ENCODE peak calls at places on chromosomes 7 and 10, in four cellular contexts. F, G, V and S are unnamed samples.

GRCh38 chr10:114551310-114551972 is 106.6 kb downstream of the ABLIM1 start:
- DNase-seq in G (no peak), V (peak), F (no peak), S (no peak)

GRCh38 chr10:50279489-50279888 is 28.2 kb upstream of the ASAH2 start:
- DNase-seq in V (no peak), G (no peak), F (no peak), S (no peak)

GRCh38 chr10:6774406-6774805 is 194.3 kb upstream of the PRKCQ start:
- DNase-seq in G (no peak), F (no peak), V (no peak), S (no peak)

GRCh38 chr7:159083698-159084068 is 61.0 kb downstream of the VIPR2 start:
- DNase-seq in G (no peak), V (no peak), F (no peak), S (no peak)

GRCh38 chr7:55558962-55559920 is 13.1 kb downstream of the VOPP1 start:
- DNase-seq in G (no peak), F (no peak), V (no peak), S (no peak)

GRCh38 chr10:14952851-14953451 is 945 bp downstream of the DCLRE1C start:
- DNase-seq in F (no peak), G (no peak), V (peak), S (peak)

GRCh38 chr7:132836746-132837145 is 245.1 kb downstream of the CHCHD3 start:
- DNase-seq in V (peak), G (no peak), F (peak), S (no peak)

GRCh38 chr7:116711790-116712189 is 39.8 kb downstream of the MET start:
- DNase-seq in V (no peak), F (no peak), G (no peak), S (no peak)

GRCh38 chr7:19080076-19080475 is 37.4 kb downstream of the TWIST1 start:
- DNase-seq in F (no peak), V (no peak), G (no peak), S (peak)

GRCh38 chr7:28409716-28410627 is 2.3 kb upstream of the CREB5 start:
- DNase-seq in V (peak), F (no peak), G (no peak), S (no peak)

GRCh38 chr10:131260452-131261211 is 50.9 kb downstream of the TCERG1L start:
- DNase-seq in F (no peak), G (no peak), V (no peak), S (no peak)